ENCODE peak calls at places on chromosomes 12 and 14, in four cellular contexts. One of them, this sample, is unnamed.

GRCh38 chr12:19440019-19440858 is 947 bp downstream of the AEBP2 start:
- DNase-seq in pancreas: peak; percentile 28
- DNase-seq in GM23248: peak; percentile 78
- DNase-seq in RWPE2: no peak
- DNase-seq in this sample: peak; percentile 29

GRCh38 chr12:8860165-8860961 is 37.9 kb downstream of the A2ML1 start:
- DNase-seq in pancreas: peak; percentile 26
- DNase-seq in GM23248: peak; percentile 65
- DNase-seq in RWPE2: no peak
- DNase-seq in this sample: peak; percentile 29

GRCh38 chr12:3236345-3237153 is 159.4 kb downstream of the TSPAN9 start:
- DNase-seq in pancreas: no peak
- DNase-seq in GM23248: peak; percentile 51
- DNase-seq in RWPE2: peak; percentile 85
- DNase-seq in this sample: no peak

GRCh38 chr12:108633534-108634224 is at the start of gene SELPLG:
- DNase-seq in pancreas: no peak
- DNase-seq in GM23248: no peak
- DNase-seq in RWPE2: no peak
- DNase-seq in this sample: peak; percentile 26

GRCh38 chr12:2336409-2336829 is 283.6 kb downstream of the CACNA1C start:
- DNase-seq in pancreas: no peak
- DNase-seq in GM23248: peak; percentile 96
- DNase-seq in RWPE2: no peak
- DNase-seq in this sample: no peak

GRCh38 chr12:45729233-45730115 is at the start of gene ARID2:
- DNase-seq in pancreas: peak; percentile 62
- DNase-seq in GM23248: peak; percentile 78
- DNase-seq in RWPE2: peak; percentile 72
- DNase-seq in this sample: peak; percentile 63

GRCh38 chr12:68587448-68587873 is 23.2 kb upstream of the RAP1B start:
- DNase-seq in pancreas: no peak
- DNase-seq in GM23248: no peak
- DNase-seq in RWPE2: no peak
- DNase-seq in this sample: no peak

GRCh38 chr12:117158096-117158495 is 32.2 kb downstream of the FBXO21 start:
- DNase-seq in pancreas: no peak
- DNase-seq in GM23248: no peak
- DNase-seq in RWPE2: no peak
- DNase-seq in this sample: no peak

GRCh38 chr14:61489932-61490331 is 168.6 kb downstream of the PRKCH start:
- DNase-seq in pancreas: no peak
- DNase-seq in GM23248: no peak
- DNase-seq in RWPE2: no peak
- DNase-seq in this sample: no peak

GRCh38 chr12:98698603-98699463 is 53.7 kb downstream of the APAF1 start:
- DNase-seq in pancreas: peak; percentile 75
- DNase-seq in GM23248: peak; percentile 76
- DNase-seq in RWPE2: no peak
- DNase-seq in this sample: peak; percentile 63

GRCh38 chr12:10235761-10236631 is 23.3 kb downstream of the GABARAPL1 start:
- DNase-seq in pancreas: peak; percentile 31
- DNase-seq in GM23248: peak; percentile 61
- DNase-seq in RWPE2: no peak
- DNase-seq in this sample: peak; percentile 46

GRCh38 chr14:48323655-48324054 is 648.2 kb upstream of the MDGA2 start:
- DNase-seq in pancreas: no peak
- DNase-seq in GM23248: no peak
- DNase-seq in RWPE2: no peak
- DNase-seq in this sample: no peak
- H3K27ac ChIP-seq in pancreas: no peak overlapping the region
- H3K27ac ChIP-seq in GM23248: no peak overlapping the region
- H3K27ac ChIP-seq in RWPE2: peak overlapping the region; percentile 21
- H3K27ac ChIP-seq in this sample: no peak overlapping the region

DNA sequence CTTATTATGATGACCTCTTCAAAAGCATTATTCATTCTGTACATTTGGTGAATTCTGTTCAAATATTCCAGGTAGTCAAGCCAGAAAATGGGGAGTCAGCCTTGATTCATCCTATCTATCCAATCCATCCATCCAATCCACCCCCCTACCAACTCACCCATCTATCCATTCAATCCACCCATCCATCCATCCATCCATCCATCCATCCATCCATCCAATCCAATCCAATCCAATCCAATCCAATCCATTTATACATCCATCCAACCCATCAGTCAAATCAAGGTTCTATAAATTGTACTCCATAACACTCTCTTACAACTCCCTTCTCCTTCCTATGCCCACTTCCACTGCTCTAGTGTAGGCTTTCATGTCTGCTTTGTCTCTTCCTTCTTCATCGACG is 35.8 kb upstream of the GRIP1 start:
- DNase-seq in pancreas: no peak
- DNase-seq in GM23248: no peak
- DNase-seq in RWPE2: no peak
- DNase-seq in this sample: no peak
- H3K4me3 ChIP-seq in pancreas: no peak overlapping the region
- H3K4me3 ChIP-seq in GM23248: no peak overlapping the region
- H3K4me3 ChIP-seq in RWPE2: no peak overlapping the region
- H3K4me3 ChIP-seq in this sample: no peak overlapping the region

GRCh38 chr12:39824505-39825198 is 205.0 kb upstream of the ABCD2 start:
- DNase-seq in pancreas: no peak
- DNase-seq in GM23248: peak; percentile 22
- DNase-seq in RWPE2: no peak
- DNase-seq in this sample: no peak
- H3K27ac ChIP-seq in pancreas: no peak overlapping the region
- H3K27ac ChIP-seq in GM23248: no peak overlapping the region
- H3K27ac ChIP-seq in RWPE2: no peak overlapping the region
- H3K27ac ChIP-seq in this sample: no peak overlapping the region

DNA sequence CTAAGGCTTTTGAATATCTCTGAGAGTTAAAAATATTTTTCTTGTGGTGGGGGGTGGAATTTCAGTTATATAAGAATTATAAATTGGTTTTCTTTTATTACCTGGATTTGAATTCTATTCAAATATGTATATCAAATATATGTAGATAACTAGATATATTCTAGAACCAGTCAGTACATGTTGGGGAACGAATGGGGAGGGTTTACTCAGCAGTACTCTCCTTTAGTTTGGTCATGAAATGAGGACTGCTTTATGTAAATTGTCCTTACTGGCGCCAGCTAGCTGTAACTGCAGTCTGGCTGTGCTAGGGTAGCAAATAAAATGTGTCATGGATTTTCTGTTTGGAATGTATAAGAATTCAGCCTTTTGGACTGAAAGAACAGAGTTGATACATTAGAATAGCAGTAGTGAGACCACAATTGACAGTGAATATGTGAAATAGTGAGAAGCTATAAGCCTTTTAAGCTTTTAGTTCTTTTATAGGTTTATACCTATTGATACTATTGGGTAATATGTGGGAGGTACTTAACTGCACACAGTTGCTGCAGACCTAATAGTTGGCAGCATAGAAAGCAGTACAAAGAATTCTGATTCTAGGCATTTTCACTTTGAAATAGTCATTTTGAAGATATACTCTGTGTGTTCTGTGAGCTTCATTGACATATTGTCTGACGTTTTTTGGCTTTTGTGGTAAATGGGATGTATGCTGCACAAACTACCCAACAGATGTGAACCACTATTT is 29.0 kb downstream of the ATF7IP start:
- DNase-seq in pancreas: peak; percentile 37
- DNase-seq in GM23248: peak; percentile 77
- DNase-seq in RWPE2: no peak
- DNase-seq in this sample: no peak
- H3K4me3 ChIP-seq in pancreas: peak overlapping the region; percentile 16
- H3K4me3 ChIP-seq in GM23248: no peak overlapping the region
- H3K4me3 ChIP-seq in RWPE2: no peak overlapping the region
- H3K4me3 ChIP-seq in this sample: peak overlapping the region; percentile 28

GRCh38 chr14:50667491-50668007 is 557 bp downstream of the SAV1 start:
- DNase-seq in pancreas: peak; percentile 63
- DNase-seq in GM23248: no peak
- DNase-seq in RWPE2: no peak
- DNase-seq in this sample: no peak

GRCh38 chr14:50668008-50668851 is at the start of gene SAV1:
- DNase-seq in pancreas: peak; percentile 85
- DNase-seq in GM23248: peak; percentile 91
- DNase-seq in RWPE2: peak; percentile 89
- DNase-seq in this sample: peak; percentile 78

GRCh38 chr14:50669441-50669986 is 1.4 kb upstream of the SAV1 start:
- DNase-seq in pancreas: no peak
- DNase-seq in GM23248: no peak
- DNase-seq in RWPE2: no peak
- DNase-seq in this sample: no peak

GRCh38 chr14:50670196-50670875 is 2.2 kb upstream of the SAV1 start:
- DNase-seq in pancreas: no peak
- DNase-seq in GM23248: peak; percentile 6
- DNase-seq in RWPE2: no peak
- DNase-seq in this sample: no peak

DNA sequence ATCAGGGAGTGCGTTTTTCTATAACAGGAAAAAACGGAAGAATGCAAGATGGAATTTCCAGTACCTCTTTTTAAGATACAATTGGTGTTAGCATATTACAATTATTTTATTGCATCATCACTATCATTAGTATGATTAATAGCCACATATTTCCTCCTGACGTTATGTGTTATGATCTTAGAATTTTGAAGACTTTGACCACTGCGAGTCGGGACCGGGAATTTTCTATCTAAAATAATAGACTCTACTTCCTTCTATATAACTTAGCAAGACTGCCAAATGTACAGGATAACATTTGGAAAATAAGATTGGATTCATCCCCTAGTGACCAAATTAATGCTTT is 717 bp upstream of the SAV1 start:
- DNase-seq in pancreas: no peak
- DNase-seq in GM23248: no peak
- DNase-seq in RWPE2: no peak
- DNase-seq in this sample: no peak
- H3K27ac ChIP-seq in pancreas: peak overlapping the region; percentile 92
- H3K27ac ChIP-seq in GM23248: peak overlapping the region; percentile 85
- H3K27ac ChIP-seq in RWPE2: peak overlapping the region; percentile 88
- H3K27ac ChIP-seq in this sample: peak overlapping the region; percentile 92

GRCh38 chr12:110073049-110073831 is 24.9 kb upstream of the C12orf76 start:
- DNase-seq in pancreas: no peak
- DNase-seq in GM23248: peak; percentile 55
- DNase-seq in RWPE2: no peak
- DNase-seq in this sample: peak; percentile 95
- H3K4me3 ChIP-seq in pancreas: peak overlapping the region; percentile 33
- H3K4me3 ChIP-seq in GM23248: peak overlapping the region; percentile 83
- H3K4me3 ChIP-seq in RWPE2: peak overlapping the region; percentile 0
- H3K4me3 ChIP-seq in this sample: peak overlapping the region; percentile 63

This sample was measured in dorsolateral prefrontal cortex.